ENCODE peak calls at places on chromosomes 6 and 20, in four cellular contexts. Z is uterus; G is stimulated activated CD8-positive, alpha-beta memory T cell treated with anti-CD3 and anti-CD28 coated beads, Interleukin-4, amount 100 ng/mL, for 24 hours; N is A549. I is an unnamed sample.

GRCh38 chr20:9829835-9830234 is 9.0 kb downstream of the PAK5 start:
- DNase-seq in N (no peak), G (no peak), Z (no peak), I (no peak)

GRCh38 chr6:159941286-159942113 is 27.4 kb upstream of the IGF2R start:
- DNase-seq in G (no peak), Z (no peak), N (peak; percentile 4), I (peak; percentile 14)

GRCh38 chr20:48051810-48052491 is 266.7 kb upstream of the SULF2 start:
- DNase-seq in N (peak; percentile 28), G (no peak), Z (no peak), I (no peak)

GRCh38 chr6:41605649-41606048 is 32.6 kb upstream of the MDFI start:
- DNase-seq in G (no peak), N (no peak), Z (no peak), I (no peak)

GRCh38 chr6:127518710-127519468 is at the start of gene MTCL3:
- DNase-seq in G (peak; percentile 32), Z (no peak), N (peak; percentile 76), I (peak; percentile 69)

GRCh38 chr20:7285918-7286556 is 518.6 kb downstream of the BMP2 start:
- DNase-seq in N (peak; percentile 13), Z (peak; percentile 61), G (peak; percentile 4), I (peak; percentile 2)

GRCh38 chr6:152244998-152245630 is 392.0 kb downstream of the SYNE1 start:
- DNase-seq in G (no peak), Z (no peak), N (no peak), I (no peak)

GRCh38 chr20:56175884-56176283 is 72.6 kb upstream of the MC3R start:
- DNase-seq in Z (no peak), G (no peak), N (no peak), I (no peak)

GRCh38 chr6:3900744-3901351 is 51.7 kb downstream of the FAM50B start:
- DNase-seq in Z (no peak), N (no peak), G (no peak), I (no peak)

GRCh38 chr6:26017567-26017966 is 55.0 kb downstream of the TRIM38 start:
- DNase-seq in G (peak; percentile 71), N (no peak), Z (peak; percentile 83), I (peak; percentile 81)

GRCh38 chr6:167839755-167840154 is 13.0 kb downstream of the AFDN start:
- DNase-seq in Z (no peak), N (no peak), G (no peak), I (no peak)

GRCh38 chr6:14661188-14661587 is 543.6 kb downstream of the CD83 start:
- DNase-seq in Z (no peak), N (no peak), G (no peak), I (no peak)

I was measured in stimulated activated effector memory CD8-positive, alpha-beta T cell treated with anti-CD3 and anti-CD28 coated beads, Interleukin-12 subunit alpha, Interleukin-12 subunit beta, amount 100 ng/mL, for 72 hours.